ENCODE peak calls at places on chromosomes 16 and 17, in eight cellular contexts. One of them, this sample, is unnamed.

GRCh38 chr17:55833311-55833710 is 82.5 kb downstream of the PCTP start:
- DNase-seq in H1: no peak
- DNase-seq in GM12878: no peak
- DNase-seq in HepG2: no peak
- DNase-seq in SK-N-SH: no peak
- DNase-seq in endothelial cell of umbilical vein: no peak
- DNase-seq in HCT116: no peak
- DNase-seq in K562: no peak
- DNase-seq in this sample: no peak

GRCh38 chr16:15701975-15702970 is 52.2 kb downstream of the NDE1 start:
- DNase-seq in H1: no peak
- DNase-seq in GM12878: no peak
- DNase-seq in HepG2: no peak
- DNase-seq in SK-N-SH: no peak
- DNase-seq in endothelial cell of umbilical vein: no peak
- DNase-seq in HCT116: no peak
- DNase-seq in K562: no peak
- DNase-seq in this sample: no peak

GRCh38 chr17:72120878-72121163 is at the start of gene SOX9:
- DNase-seq in H1: peak
- DNase-seq in GM12878: peak
- DNase-seq in HepG2: peak
- DNase-seq in SK-N-SH: peak
- DNase-seq in endothelial cell of umbilical vein: no peak
- DNase-seq in HCT116: peak
- DNase-seq in K562: no peak
- DNase-seq in this sample: no peak

GRCh38 chr16:12507366-12507765 is 296.3 kb downstream of the CPPED1 start:
- DNase-seq in H1: no peak
- DNase-seq in GM12878: no peak
- DNase-seq in HepG2: no peak
- DNase-seq in SK-N-SH: no peak
- DNase-seq in endothelial cell of umbilical vein: no peak
- DNase-seq in HCT116: no peak
- DNase-seq in K562: no peak
- DNase-seq in this sample: no peak

GRCh38 chr17:81049973-81050551 is 15.1 kb downstream of the BAIAP2 start:
- DNase-seq in H1: no peak
- DNase-seq in GM12878: peak
- DNase-seq in HepG2: no peak
- DNase-seq in SK-N-SH: peak
- DNase-seq in endothelial cell of umbilical vein: no peak
- DNase-seq in HCT116: peak
- DNase-seq in K562: no peak
- DNase-seq in this sample: no peak

GRCh38 chr17:77497578-77497934 is 356.8 kb downstream of the SEC14L1 start:
- DNase-seq in H1: no peak
- DNase-seq in GM12878: no peak
- DNase-seq in HepG2: no peak
- DNase-seq in SK-N-SH: peak
- DNase-seq in endothelial cell of umbilical vein: no peak
- DNase-seq in HCT116: no peak
- DNase-seq in K562: no peak
- DNase-seq in this sample: no peak

GRCh38 chr16:79276506-79276905 is 324.0 kb downstream of the MAF start:
- DNase-seq in H1: no peak
- DNase-seq in GM12878: no peak
- DNase-seq in HepG2: no peak
- DNase-seq in SK-N-SH: no peak
- DNase-seq in endothelial cell of umbilical vein: no peak
- DNase-seq in HCT116: no peak
- DNase-seq in K562: no peak
- DNase-seq in this sample: no peak

GRCh38 chr16:25064967-25065366 is 46.6 kb upstream of the LCMT1 start:
- DNase-seq in H1: no peak
- DNase-seq in GM12878: no peak
- DNase-seq in HepG2: peak
- DNase-seq in SK-N-SH: no peak
- DNase-seq in endothelial cell of umbilical vein: no peak
- DNase-seq in HCT116: no peak
- DNase-seq in K562: no peak
- DNase-seq in this sample: no peak

GRCh38 chr16:58377932-58378331 is 14.3 kb upstream of the GINS3 start:
- DNase-seq in H1: no peak
- DNase-seq in GM12878: no peak
- DNase-seq in HepG2: no peak
- DNase-seq in SK-N-SH: no peak
- DNase-seq in endothelial cell of umbilical vein: peak
- DNase-seq in HCT116: no peak
- DNase-seq in K562: no peak
- DNase-seq in this sample: no peak

GRCh38 chr16:60203525-60204124 is 1469.5 kb upstream of the GOT2 start:
- DNase-seq in H1: no peak
- DNase-seq in GM12878: no peak
- DNase-seq in HepG2: no peak
- DNase-seq in SK-N-SH: peak
- DNase-seq in endothelial cell of umbilical vein: peak
- DNase-seq in HCT116: no peak
- DNase-seq in K562: no peak
- DNase-seq in this sample: no peak

GRCh38 chr17:57461082-57461481 is 204.8 kb downstream of the MSI2 start:
- DNase-seq in H1: no peak
- DNase-seq in GM12878: no peak
- DNase-seq in HepG2: no peak
- DNase-seq in SK-N-SH: no peak
- DNase-seq in endothelial cell of umbilical vein: no peak
- DNase-seq in HCT116: no peak
- DNase-seq in K562: no peak
- DNase-seq in this sample: no peak

GRCh38 chr16:23280483-23280967 is 21.6 kb upstream of the SCNN1B start:
- DNase-seq in H1: no peak
- DNase-seq in GM12878: no peak
- DNase-seq in HepG2: no peak
- DNase-seq in SK-N-SH: no peak
- DNase-seq in endothelial cell of umbilical vein: no peak
- DNase-seq in HCT116: no peak
- DNase-seq in K562: no peak
- DNase-seq in this sample: no peak

GRCh38 chr16:57446530-57447141 is 549 bp downstream of the CIAPIN1 start:
- DNase-seq in H1: no peak
- DNase-seq in GM12878: no peak
- DNase-seq in HepG2: no peak
- DNase-seq in SK-N-SH: peak
- DNase-seq in endothelial cell of umbilical vein: peak
- DNase-seq in HCT116: no peak
- DNase-seq in K562: peak
- DNase-seq in this sample: no peak

GRCh38 chr16:87740909-87741424 is 24.8 kb downstream of the KLHDC4 start:
- DNase-seq in H1: no peak
- DNase-seq in GM12878: no peak
- DNase-seq in HepG2: no peak
- DNase-seq in SK-N-SH: no peak
- DNase-seq in endothelial cell of umbilical vein: no peak
- DNase-seq in HCT116: no peak
- DNase-seq in K562: no peak
- DNase-seq in this sample: no peak

GRCh38 chr17:44084131-44084538 is 13.6 kb downstream of the G6PC3 start:
- DNase-seq in H1: peak
- DNase-seq in GM12878: no peak
- DNase-seq in HepG2: no peak
- DNase-seq in SK-N-SH: peak
- DNase-seq in endothelial cell of umbilical vein: no peak
- DNase-seq in HCT116: no peak
- DNase-seq in K562: peak
- DNase-seq in this sample: no peak

GRCh38 chr16:54135361-54136275 is 151.0 kb downstream of the IRX3 start:
- DNase-seq in H1: no peak
- DNase-seq in GM12878: no peak
- DNase-seq in HepG2: no peak
- DNase-seq in SK-N-SH: no peak
- DNase-seq in endothelial cell of umbilical vein: peak
- DNase-seq in HCT116: no peak
- DNase-seq in K562: no peak
- DNase-seq in this sample: no peak

GRCh38 chr16:15055141-15056053 is 477 bp downstream of the NTAN1 start:
- DNase-seq in H1: peak
- DNase-seq in GM12878: no peak
- DNase-seq in HepG2: peak
- DNase-seq in SK-N-SH: no peak
- DNase-seq in endothelial cell of umbilical vein: peak
- DNase-seq in HCT116: no peak
- DNase-seq in K562: peak
- DNase-seq in this sample: no peak

GRCh38 chr16:11492808-11493530 is 93.8 kb downstream of the LITAF start:
- DNase-seq in H1: no peak
- DNase-seq in GM12878: no peak
- DNase-seq in HepG2: no peak
- DNase-seq in SK-N-SH: no peak
- DNase-seq in endothelial cell of umbilical vein: no peak
- DNase-seq in HCT116: no peak
- DNase-seq in K562: no peak
- DNase-seq in this sample: no peak

GRCh38 chr16:11493531-11493929 is 93.2 kb downstream of the LITAF start:
- DNase-seq in H1: peak
- DNase-seq in GM12878: no peak
- DNase-seq in HepG2: no peak
- DNase-seq in SK-N-SH: peak
- DNase-seq in endothelial cell of umbilical vein: no peak
- DNase-seq in HCT116: no peak
- DNase-seq in K562: peak
- DNase-seq in this sample: no peak

GRCh38 chr16:11494433-11494832 is 92.3 kb downstream of the LITAF start:
- DNase-seq in H1: peak
- DNase-seq in GM12878: no peak
- DNase-seq in HepG2: no peak
- DNase-seq in SK-N-SH: no peak
- DNase-seq in endothelial cell of umbilical vein: no peak
- DNase-seq in HCT116: no peak
- DNase-seq in K562: no peak
- DNase-seq in this sample: no peak

GRCh38 chr16:11495066-11495407 is 91.7 kb downstream of the LITAF start:
- DNase-seq in H1: no peak
- DNase-seq in GM12878: no peak
- DNase-seq in HepG2: no peak
- DNase-seq in SK-N-SH: peak
- DNase-seq in endothelial cell of umbilical vein: peak
- DNase-seq in HCT116: no peak
- DNase-seq in K562: no peak
- DNase-seq in this sample: no peak

DNA sequence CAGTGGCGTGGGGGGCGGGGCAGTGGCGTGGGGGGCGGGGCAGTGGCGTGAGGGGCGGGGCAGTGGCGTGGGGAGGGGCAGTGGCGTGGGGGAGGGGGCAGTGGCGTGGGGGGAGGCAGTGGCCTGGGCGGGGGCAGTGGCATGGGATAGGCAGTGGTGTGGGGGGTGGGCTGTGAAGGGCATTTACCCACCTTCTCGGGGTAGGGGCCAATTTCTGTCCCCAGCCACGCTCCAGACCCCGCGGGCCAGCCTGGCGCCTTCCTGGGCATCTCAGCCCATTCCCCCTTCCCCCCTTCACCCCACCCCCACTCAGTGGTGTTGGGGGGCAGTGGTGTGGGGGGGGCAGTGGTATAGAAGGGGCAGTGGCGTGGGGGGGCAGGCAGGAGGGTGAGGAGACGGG is 92.7 kb downstream of the LITAF start:
- DNase-seq in H1: peak
- DNase-seq in GM12878: no peak
- DNase-seq in HepG2: no peak
- DNase-seq in SK-N-SH: peak
- DNase-seq in endothelial cell of umbilical vein: no peak
- DNase-seq in HCT116: no peak
- DNase-seq in K562: peak
- DNase-seq in this sample: no peak
- H3K27ac ChIP-seq in H1: no peak
- H3K27ac ChIP-seq in GM12878: no peak
- H3K27ac ChIP-seq in HepG2: no peak
- H3K27ac ChIP-seq in SK-N-SH: no peak
- H3K27ac ChIP-seq in endothelial cell of umbilical vein: no peak
- H3K27ac ChIP-seq in HCT116: peak
- H3K27ac ChIP-seq in K562: no peak
- H3K27ac ChIP-seq in this sample: no peak

GRCh38 chr17:40602445-40603443 is 37.5 kb upstream of the CCR7 start:
- DNase-seq in H1: no peak
- DNase-seq in GM12878: peak
- DNase-seq in HepG2: no peak
- DNase-seq in SK-N-SH: no peak
- DNase-seq in endothelial cell of umbilical vein: no peak
- DNase-seq in HCT116: no peak
- DNase-seq in K562: no peak
- DNase-seq in this sample: no peak
- H3K9ac ChIP-seq in H1: no peak
- H3K9ac ChIP-seq in GM12878: peak
- H3K9ac ChIP-seq in HepG2: no peak
- H3K9ac ChIP-seq in SK-N-SH: no peak
- H3K9ac ChIP-seq in endothelial cell of umbilical vein: no peak
- H3K9ac ChIP-seq in HCT116: no peak
- H3K9ac ChIP-seq in K562: no peak
- H3K9ac ChIP-seq in this sample: no peak

DNA sequence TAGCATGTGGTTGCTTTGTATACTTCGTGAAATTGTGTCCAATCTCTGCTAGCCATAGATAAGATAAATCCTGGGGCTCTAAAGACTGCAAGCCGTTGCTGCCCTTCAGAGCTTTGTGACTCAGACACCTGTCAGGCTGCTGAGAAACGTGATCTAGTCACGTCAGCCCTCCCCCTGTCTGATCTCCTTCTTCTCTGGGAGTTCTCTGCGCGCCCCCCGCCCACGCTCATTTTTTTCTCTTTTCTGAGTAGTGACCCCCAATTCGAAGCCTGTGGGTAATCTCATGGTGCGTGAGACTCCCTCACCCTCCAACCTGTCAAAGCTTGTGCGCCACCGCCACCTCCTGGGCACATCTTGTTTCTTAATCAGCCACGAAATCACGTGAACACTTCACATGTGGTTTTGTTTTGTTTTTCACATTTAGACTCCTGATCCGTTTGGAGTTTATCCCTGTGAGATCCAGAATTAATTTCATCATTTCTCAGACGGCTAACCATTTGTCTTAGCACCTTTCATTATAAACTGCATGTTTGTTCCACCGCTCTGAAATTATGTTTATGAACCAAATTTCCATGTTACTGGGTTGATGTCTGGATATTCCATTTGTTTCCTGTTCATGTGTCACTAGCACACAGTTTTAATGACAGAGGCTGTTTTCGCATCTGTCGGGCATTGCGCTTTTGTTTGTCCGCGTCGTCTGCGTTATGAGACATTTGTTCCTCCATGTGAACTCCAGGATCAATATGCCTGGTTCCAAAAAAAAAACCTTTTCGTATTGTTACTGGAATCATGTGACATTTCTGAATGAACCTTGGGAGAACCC is 977 bp upstream of the ZNF778 start:
- DNase-seq in H1: peak
- DNase-seq in GM12878: peak
- DNase-seq in HepG2: peak
- DNase-seq in SK-N-SH: peak
- DNase-seq in endothelial cell of umbilical vein: peak
- DNase-seq in HCT116: peak
- DNase-seq in K562: peak
- DNase-seq in this sample: no peak
- TF ChIP-seq POLR2AphosphoS5 in H1: no peak
- TF ChIP-seq POLR2AphosphoS5 in GM12878: no peak
- TF ChIP-seq POLR2AphosphoS5 in HepG2: peak
- TF ChIP-seq POLR2AphosphoS5 in SK-N-SH: no peak
- TF ChIP-seq POLR2AphosphoS5 in endothelial cell of umbilical vein: no peak
- TF ChIP-seq POLR2AphosphoS5 in HCT116: peak
- TF ChIP-seq POLR2AphosphoS5 in K562: peak
- TF ChIP-seq POLR2AphosphoS5 in this sample: no peak

GRCh38 chr16:85523602-85524364 is 89.3 kb upstream of the GSE1 start:
- DNase-seq in H1: no peak
- DNase-seq in GM12878: no peak
- DNase-seq in HepG2: peak
- DNase-seq in SK-N-SH: peak
- DNase-seq in endothelial cell of umbilical vein: no peak
- DNase-seq in HCT116: no peak
- DNase-seq in K562: peak
- DNase-seq in this sample: no peak
- H3K27ac ChIP-seq in H1: no peak
- H3K27ac ChIP-seq in GM12878: no peak
- H3K27ac ChIP-seq in HepG2: peak
- H3K27ac ChIP-seq in SK-N-SH: no peak
- H3K27ac ChIP-seq in endothelial cell of umbilical vein: no peak
- H3K27ac ChIP-seq in HCT116: peak
- H3K27ac ChIP-seq in K562: peak
- H3K27ac ChIP-seq in this sample: no peak

This sample was measured in SK-N-MC.